ENCODE peak calls at places on chromosomes 5 and 9, in nine cellular contexts. One of them, this sample, is unnamed.

GRCh38 chr9:81653240-81653639 is 36.1 kb downstream of the TLE1 start:
- DNase-seq in GM23248: peak
- DNase-seq in HTR-8/SVneo: no peak
- DNase-seq in AG09309: no peak
- DNase-seq in anterior cingulate cortex: no peak
- DNase-seq in uterus: no peak
- DNase-seq in cardiac muscle cell: no peak
- DNase-seq in GM13976: no peak
- DNase-seq in activated CD8-positive, alpha-beta memory T cell treated with anti-CD3 and anti-CD28 coated beads, Interleukin-2, amount 10 ng/mL, durations not matched to agents 7 days and 5 days: no peak
- DNase-seq in this sample: no peak

GRCh38 chr9:111828193-111828592 is 33.5 kb upstream of the SHOC1 start:
- DNase-seq in AG09309: no peak
- DNase-seq in uterus: no peak
- DNase-seq in activated CD8-positive, alpha-beta memory T cell treated with anti-CD3 and anti-CD28 coated beads, Interleukin-2, amount 10 ng/mL, durations not matched to agents 7 days and 5 days: no peak
- DNase-seq in cardiac muscle cell: no peak
- DNase-seq in GM23248: peak
- DNase-seq in GM13976: no peak
- DNase-seq in anterior cingulate cortex: no peak
- DNase-seq in HTR-8/SVneo: peak
- DNase-seq in this sample: no peak

GRCh38 chr5:80034962-80035821 is at the start of gene THBS4:
- DNase-seq in HTR-8/SVneo: no peak
- DNase-seq in GM13976: no peak
- DNase-seq in GM23248: peak
- DNase-seq in activated CD8-positive, alpha-beta memory T cell treated with anti-CD3 and anti-CD28 coated beads, Interleukin-2, amount 10 ng/mL, durations not matched to agents 7 days and 5 days: no peak
- DNase-seq in anterior cingulate cortex: no peak
- DNase-seq in AG09309: no peak
- DNase-seq in uterus: no peak
- DNase-seq in cardiac muscle cell: peak
- DNase-seq in this sample: no peak

GRCh38 chr9:128689293-128689770 is 310 bp downstream of the SET start:
- DNase-seq in cardiac muscle cell: no peak
- DNase-seq in activated CD8-positive, alpha-beta memory T cell treated with anti-CD3 and anti-CD28 coated beads, Interleukin-2, amount 10 ng/mL, durations not matched to agents 7 days and 5 days: peak
- DNase-seq in anterior cingulate cortex: no peak
- DNase-seq in uterus: no peak
- DNase-seq in AG09309: no peak
- DNase-seq in GM23248: no peak
- DNase-seq in GM13976: peak
- DNase-seq in HTR-8/SVneo: no peak
- DNase-seq in this sample: no peak

GRCh38 chr9:106689089-106689488 is 173.9 kb upstream of the ZNF462 start:
- DNase-seq in GM13976: no peak
- DNase-seq in HTR-8/SVneo: no peak
- DNase-seq in cardiac muscle cell: no peak
- DNase-seq in anterior cingulate cortex: no peak
- DNase-seq in AG09309: no peak
- DNase-seq in GM23248: peak
- DNase-seq in activated CD8-positive, alpha-beta memory T cell treated with anti-CD3 and anti-CD28 coated beads, Interleukin-2, amount 10 ng/mL, durations not matched to agents 7 days and 5 days: no peak
- DNase-seq in uterus: no peak
- DNase-seq in this sample: no peak

GRCh38 chr5:169083394-169084018 is 217.4 kb downstream of the SLIT3 start:
- DNase-seq in GM13976: no peak
- DNase-seq in AG09309: no peak
- DNase-seq in anterior cingulate cortex: no peak
- DNase-seq in uterus: no peak
- DNase-seq in GM23248: no peak
- DNase-seq in HTR-8/SVneo: no peak
- DNase-seq in activated CD8-positive, alpha-beta memory T cell treated with anti-CD3 and anti-CD28 coated beads, Interleukin-2, amount 10 ng/mL, durations not matched to agents 7 days and 5 days: no peak
- DNase-seq in cardiac muscle cell: no peak
- DNase-seq in this sample: no peak

GRCh38 chr5:73960023-73960422 is 334.0 kb downstream of the ARHGEF28 start:
- DNase-seq in uterus: no peak
- DNase-seq in cardiac muscle cell: no peak
- DNase-seq in GM23248: no peak
- DNase-seq in anterior cingulate cortex: no peak
- DNase-seq in activated CD8-positive, alpha-beta memory T cell treated with anti-CD3 and anti-CD28 coated beads, Interleukin-2, amount 10 ng/mL, durations not matched to agents 7 days and 5 days: no peak
- DNase-seq in AG09309: no peak
- DNase-seq in HTR-8/SVneo: no peak
- DNase-seq in GM13976: peak
- DNase-seq in this sample: no peak

GRCh38 chr9:100098241-100098886 is 436 bp downstream of the ERP44 start:
- DNase-seq in HTR-8/SVneo: peak
- DNase-seq in GM13976: peak
- DNase-seq in uterus: peak
- DNase-seq in activated CD8-positive, alpha-beta memory T cell treated with anti-CD3 and anti-CD28 coated beads, Interleukin-2, amount 10 ng/mL, durations not matched to agents 7 days and 5 days: peak
- DNase-seq in cardiac muscle cell: peak
- DNase-seq in GM23248: peak
- DNase-seq in AG09309: no peak
- DNase-seq in anterior cingulate cortex: peak
- DNase-seq in this sample: peak

GRCh38 chr9:2132484-2133082 is 117.4 kb downstream of the SMARCA2 start:
- DNase-seq in AG09309: peak
- DNase-seq in uterus: no peak
- DNase-seq in GM23248: peak
- DNase-seq in GM13976: no peak
- DNase-seq in anterior cingulate cortex: no peak
- DNase-seq in cardiac muscle cell: peak
- DNase-seq in activated CD8-positive, alpha-beta memory T cell treated with anti-CD3 and anti-CD28 coated beads, Interleukin-2, amount 10 ng/mL, durations not matched to agents 7 days and 5 days: no peak
- DNase-seq in HTR-8/SVneo: peak
- DNase-seq in this sample: no peak

GRCh38 chr5:12322042-12322441 is 417.8 kb upstream of the CTNND2 start:
- DNase-seq in uterus: no peak
- DNase-seq in activated CD8-positive, alpha-beta memory T cell treated with anti-CD3 and anti-CD28 coated beads, Interleukin-2, amount 10 ng/mL, durations not matched to agents 7 days and 5 days: no peak
- DNase-seq in GM23248: no peak
- DNase-seq in GM13976: no peak
- DNase-seq in HTR-8/SVneo: no peak
- DNase-seq in cardiac muscle cell: no peak
- DNase-seq in anterior cingulate cortex: no peak
- DNase-seq in AG09309: no peak
- DNase-seq in this sample: no peak

This sample was measured in GM04504.